ENCODE peak calls at places on chromosomes 3 and 15, in six cellular contexts. J is psoas muscle, Z is NB4, S is mammary epithelial cell, V is fibroblast of pulmonary artery, Q is astrocyte of the spinal cord. M is an unnamed sample.

GRCh38 chr3:43152649-43153048 is 46.8 kb upstream of the POMGNT2 start:
- DNase-seq in J (no peak), Z (no peak), S (no peak), V (peak; percentile 70), Q (no peak), M (no peak)

GRCh38 chr15:83164409-83165404 is 42.9 kb downstream of the HDGFL3 start:
- DNase-seq in V (peak; percentile 55), S (peak; percentile 19), Z (no peak), Q (peak; percentile 67), J (no peak), M (peak; percentile 63)

GRCh38 chr3:23324745-23325144 is 121.6 kb downstream of the UBE2E2 start:
- DNase-seq in Q (peak; percentile 67), S (peak; percentile 60), J (no peak), V (peak; percentile 62), Z (peak; percentile 26), M (peak; percentile 27)

GRCh38 chr3:194134231-194134756 is 1.7 kb upstream of the HES1 start:
- DNase-seq in Q (no peak), J (peak; percentile 83), V (no peak), S (no peak), Z (peak; percentile 93), M (no peak)

GRCh38 chr15:72866866-72867616 is 83.5 kb upstream of the ADPGK start:
- DNase-seq in J (no peak), S (no peak), V (no peak), Z (no peak), Q (no peak), M (no peak)

GRCh38 chr3:133670525-133670995 is 8.8 kb upstream of the TOPBP1 start:
- DNase-seq in Z (no peak), V (no peak), J (no peak), S (no peak), Q (no peak), M (no peak)

GRCh38 chr3:8843347-8843746 is 73.9 kb upstream of the OXTR start:
- DNase-seq in Q (peak; percentile 50), S (no peak), Z (no peak), V (no peak), J (no peak), M (no peak)

GRCh38 chr3:40925228-40925627 is 274.1 kb upstream of the CTNNB1 start:
- DNase-seq in V (no peak), Q (no peak), J (no peak), S (no peak), Z (no peak), M (no peak)

GRCh38 chr3:89165636-89166312 is 58.4 kb downstream of the EPHA3 start:
- DNase-seq in Z (no peak), J (no peak), S (no peak), Q (no peak), V (no peak), M (no peak)

GRCh38 chr15:44676676-44677075 is 13.2 kb upstream of the SPG11 start:
- DNase-seq in V (no peak), Q (no peak), S (no peak), J (no peak), Z (no peak), M (peak; percentile 24)

GRCh38 chr3:45064512-45065372 is 38.6 kb downstream of the CLEC3B start:
- DNase-seq in Q (peak; percentile 66), S (peak; percentile 77), V (peak; percentile 82), Z (peak; percentile 40), J (no peak), M (peak; percentile 53)

GRCh38 chr15:98801234-98801561 is 152.9 kb downstream of the IGF1R start:
- DNase-seq in V (no peak), J (no peak), Q (no peak), S (no peak), Z (no peak), M (no peak)

GRCh38 chr3:28868897-28869296 is 412.0 kb upstream of the RBMS3 start:
- DNase-seq in S (no peak), Q (no peak), J (no peak), Z (no peak), V (no peak), M (no peak)

GRCh38 chr3:49465269-49466034 is 4.6 kb upstream of the DAG1 start:
- DNase-seq in S (peak; percentile 51), J (no peak), Q (no peak), V (peak; percentile 45), Z (peak; percentile 49), M (no peak)

GRCh38 chr3:59751606-59752005 is 701.8 kb upstream of the CFAP20DC start:
- DNase-seq in Q (no peak), J (no peak), V (no peak), S (no peak), Z (no peak), M (no peak)

GRCh38 chr15:64842099-64842940 is 605 bp downstream of the PLEKHO2 start:
- DNase-seq in J (peak; percentile 65), Q (peak; percentile 38), V (peak; percentile 49), Z (peak; percentile 46), S (peak; percentile 35), M (peak; percentile 29)

GRCh38 chr15:40877691-40878090 is 3.7 kb upstream of the RHOV start:
- DNase-seq in Q (no peak), Z (no peak), S (no peak), J (no peak), V (no peak), M (peak; percentile 30)

GRCh38 chr3:152396867-152397266 is 128.1 kb downstream of the MBNL1 start:
- DNase-seq in V (peak; percentile 90), Q (no peak), Z (no peak), J (no peak), S (no peak), M (no peak)

GRCh38 chr3:149401215-149401925 is 23.9 kb upstream of the TM4SF1 start:
- DNase-seq in J (no peak), Z (no peak), Q (peak; percentile 64), S (peak; percentile 69), V (peak; percentile 73), M (peak; percentile 84)

GRCh38 chr3:10824468-10824867 is 8.4 kb downstream of the SLC6A11 start:
- DNase-seq in S (no peak), Z (no peak), V (no peak), J (no peak), Q (no peak), M (no peak)

GRCh38 chr3:9349321-9350117 is 13.3 kb upstream of the THUMPD3 start:
- DNase-seq in Q (peak; percentile 50), S (peak; percentile 81), V (peak; percentile 70), J (no peak), Z (peak; percentile 43), M (peak; percentile 86)

GRCh38 chr15:92277776-92278175 is 115.9 kb upstream of the ST8SIA2 start:
- DNase-seq in Q (peak; percentile 0), J (no peak), Z (peak; percentile 30), S (peak; percentile 37), V (no peak), M (peak; percentile 17)

GRCh38 chr15:96442076-96442475 is 111.6 kb downstream of the NR2F2 start:
- DNase-seq in V (no peak), Q (no peak), Z (no peak), J (no peak), S (no peak), M (no peak)

GRCh38 chr3:66618066-66618465 is 117.2 kb upstream of the LRIG1 start:
- DNase-seq in J (no peak), S (no peak), Q (peak; percentile 60), Z (no peak), V (no peak), M (no peak)

GRCh38 chr3:103271575-103271974 is 836.8 kb downstream of the ZPLD1 start:
- DNase-seq in V (no peak), J (no peak), Q (no peak), Z (no peak), S (no peak), M (no peak)

GRCh38 chr15:58755350-58755749 is 5.8 kb upstream of the ADAM10 start:
- DNase-seq in J (no peak), V (no peak), S (no peak), Q (no peak), Z (no peak), M (no peak)

GRCh38 chr3:171654809-171655208 is 155.5 kb downstream of the PLD1 start:
- DNase-seq in V (peak; percentile 76), S (peak; percentile 78), J (peak; percentile 83), Q (peak; percentile 67), Z (no peak), M (peak; percentile 85)

GRCh38 chr3:183099026-183099837 is at the start of gene MCCC1:
- DNase-seq in J (peak; percentile 99), V (peak; percentile 99), S (peak; percentile 99), Z (peak; percentile 99), Q (peak; percentile 99), M (peak; percentile 100)
- TF ChIP-seq CTCF in J (no peak), V (no peak), S (no peak), Z (no peak), Q (no peak), M (no peak)

DNA sequence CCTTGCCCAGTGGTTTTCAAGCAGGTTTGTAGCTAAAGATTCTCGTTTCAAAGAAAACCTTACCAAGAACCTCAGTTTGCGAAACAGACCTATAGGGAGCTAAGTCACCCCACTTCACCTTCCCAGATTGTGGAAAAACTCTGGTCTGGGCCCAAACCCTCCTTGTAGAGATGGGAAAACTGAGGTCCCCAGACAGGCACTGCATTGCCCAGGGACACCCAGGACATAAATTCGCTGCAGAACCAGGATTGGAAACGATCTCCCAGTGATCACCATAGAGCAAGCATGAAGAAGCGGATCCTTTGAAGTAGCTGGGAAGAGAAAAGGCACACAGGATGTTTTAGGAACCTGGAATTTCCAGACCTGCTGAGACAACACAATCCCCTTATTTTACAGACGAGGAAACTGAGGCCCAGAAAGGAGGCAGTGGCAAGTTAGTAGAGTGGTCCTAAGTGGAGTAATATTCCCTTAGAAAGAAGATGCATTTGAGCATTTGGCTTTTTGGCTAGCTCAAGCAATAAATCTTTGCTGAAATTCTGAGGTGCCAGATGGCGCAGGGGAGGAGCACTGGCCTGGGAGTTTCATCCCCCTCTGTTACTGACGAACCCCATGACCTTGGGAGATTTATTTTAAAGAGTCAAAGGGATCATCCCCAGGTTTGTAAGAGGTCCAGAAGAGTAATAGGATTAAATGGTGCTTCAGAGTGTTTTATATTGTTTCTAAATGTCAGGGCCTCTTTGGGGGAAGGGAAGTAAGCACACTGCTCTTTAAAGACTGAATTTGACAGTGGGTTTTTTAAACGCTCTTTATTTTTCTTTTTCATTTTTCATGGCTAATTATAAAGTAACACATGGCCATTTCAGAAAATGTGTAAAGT is 85.3 kb upstream of the PIAS1 start:
- DNase-seq in S (no peak), J (no peak), Q (no peak), Z (no peak), V (no peak), M (no peak)
- H3K4me3 ChIP-seq in S (no peak overlapping the region), J (peak overlapping the region; percentile 49), Q (no peak overlapping the region), Z (no peak overlapping the region), V (no peak overlapping the region), M (no peak overlapping the region)

DNA sequence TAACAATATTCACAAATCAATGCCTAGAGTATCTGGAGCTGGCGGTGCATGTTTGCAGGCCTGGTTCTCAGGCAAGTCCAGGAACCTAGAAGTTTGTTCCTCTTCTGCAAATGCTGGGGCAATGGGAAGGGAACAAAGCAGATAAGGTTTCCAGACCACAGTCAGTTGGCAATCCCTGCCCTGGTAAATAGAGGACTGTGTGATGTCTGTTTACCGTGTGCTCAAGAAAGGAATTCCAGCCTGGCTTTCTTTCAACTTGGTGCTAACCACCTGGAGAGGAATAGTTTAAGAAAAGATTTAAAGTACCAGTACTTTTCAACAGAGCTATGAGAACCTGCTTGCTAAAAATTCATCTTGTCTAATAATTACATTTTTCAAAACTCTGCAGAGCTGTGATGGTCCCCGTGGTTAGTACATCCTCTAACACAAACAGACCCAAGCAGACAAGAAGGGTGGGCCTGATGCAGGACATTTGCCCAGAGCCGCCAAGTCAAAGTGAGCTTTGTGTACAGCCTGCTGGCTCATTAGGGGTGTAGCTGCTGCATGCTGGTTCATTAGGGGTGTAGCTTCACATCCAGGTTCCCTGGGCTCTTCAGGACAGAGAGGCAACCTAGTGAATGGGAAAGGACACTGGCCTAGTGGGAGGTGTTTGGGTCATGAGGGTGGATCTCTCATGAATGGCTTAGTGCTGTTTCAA is 220.5 kb downstream of the SQOR start:
- DNase-seq in J (no peak), Z (no peak), S (peak; percentile 20), V (no peak), Q (no peak), M (no peak)
- TF ChIP-seq CTCF in J (no peak), Z (no peak), S (no peak), V (no peak), Q (no peak), M (no peak)

GRCh38 chr3:4029135-4029534 is 229.9 kb downstream of the LRRN1 start:
- DNase-seq in Q (no peak), V (no peak), S (no peak), Z (no peak), J (no peak), M (no peak)
- H3K4me3 ChIP-seq in Q (no peak overlapping the region), V (no peak overlapping the region), S (no peak overlapping the region), Z (no peak overlapping the region), J (no peak overlapping the region), M (no peak overlapping the region)